ENCODE peak calls at places on chromosome 10, in six cellular contexts. X is kidney; N is H7; P is activated CD8-positive, alpha-beta T cell treated with anti-CD3 and anti-CD28 coated beads for 36 hours; M is occipital lobe; S is nucleus accumbens. T is an unnamed sample.

GRCh38 chr10:44399478-44400451 is 14.9 kb upstream of the CXCL12 start:
- DNase-seq in X (no peak), N (no peak), P (no peak), M (no peak), S (no peak), T (no peak)

GRCh38 chr10:49264177-49264677 is 34.7 kb upstream of the C10orf71 start:
- DNase-seq in X (peak), N (no peak), P (no peak), M (no peak), S (no peak), T (no peak)

GRCh38 chr10:103476046-103476768 is 2.8 kb downstream of the CALHM3 start:
- DNase-seq in X (no peak), N (peak), P (peak), M (no peak), S (no peak), T (no peak)

GRCh38 chr10:61733358-61733940 is 70.7 kb downstream of the CABCOCO1 start:
- DNase-seq in X (no peak), N (peak), P (peak), M (no peak), S (no peak), T (peak)

GRCh38 chr10:112812571-112812970 is 137.5 kb upstream of the TCF7L2 start:
- DNase-seq in X (no peak), N (no peak), P (no peak), M (no peak), S (no peak), T (no peak)

GRCh38 chr10:114609518-114610426 is 48.3 kb downstream of the ABLIM1 start:
- DNase-seq in X (no peak), N (no peak), P (no peak), M (no peak), S (no peak), T (no peak)

GRCh38 chr10:132524443-132525285 is 12.9 kb upstream of the INPP5A start:
- DNase-seq in X (peak), N (no peak), P (no peak), M (no peak), S (no peak), T (no peak)

GRCh38 chr10:133324857-133325260 is 11.8 kb downstream of the CALY start:
- DNase-seq in X (peak), N (peak), P (no peak), M (no peak), S (no peak), T (no peak)

GRCh38 chr10:5587151-5588079 is 62.7 kb downstream of the CALML3 start:
- DNase-seq in X (peak), N (peak), P (no peak), M (no peak), S (no peak), T (no peak)

GRCh38 chr10:93376372-93377296 is 105.5 kb downstream of the MYOF start:
- DNase-seq in X (peak), N (peak), P (peak), M (no peak), S (no peak), T (no peak)

GRCh38 chr10:49134327-49134726 is 506 bp upstream of the FAM170B start:
- DNase-seq in X (no peak), N (no peak), P (no peak), M (no peak), S (no peak), T (no peak)

GRCh38 chr10:119817991-119818888 is 54.4 kb downstream of the MCMBP start:
- DNase-seq in X (peak), N (peak), P (no peak), M (peak), S (peak), T (peak)

GRCh38 chr10:71396084-71396713 is 521 bp upstream of the CDH23 start:
- DNase-seq in X (peak), N (peak), P (peak), M (no peak), S (no peak), T (peak)

GRCh38 chr10:14686356-14686755 is 88.3 kb downstream of the FAM107B start:
- DNase-seq in X (no peak), N (no peak), P (peak), M (no peak), S (no peak), T (no peak)

GRCh38 chr10:86941991-86942421 is 15.4 kb downstream of the MMRN2 start:
- DNase-seq in X (no peak), N (no peak), P (no peak), M (no peak), S (no peak), T (no peak)

GRCh38 chr10:6516277-6516676 is 63.8 kb downstream of the PRKCQ start:
- DNase-seq in X (no peak), N (peak), P (no peak), M (no peak), S (no peak), T (no peak)

GRCh38 chr10:819326-819725 is 112.2 kb downstream of the LARP4B start:
- DNase-seq in X (no peak), N (no peak), P (no peak), M (no peak), S (no peak), T (no peak)

GRCh38 chr10:3425261-3425660 is 252.7 kb upstream of the PITRM1 start:
- DNase-seq in X (no peak), N (no peak), P (no peak), M (no peak), S (no peak), T (no peak)

GRCh38 chr10:131727612-131728011 is 173.2 kb upstream of the PPP2R2D start:
- DNase-seq in X (no peak), N (no peak), P (no peak), M (no peak), S (no peak), T (no peak)

GRCh38 chr10:30862486-30862885 is 169.2 kb downstream of the ZNF438 start:
- DNase-seq in X (no peak), N (no peak), P (no peak), M (no peak), S (no peak), T (no peak)

GRCh38 chr10:63430091-63430998 is 35.4 kb downstream of the JMJD1C start:
- DNase-seq in X (no peak), N (no peak), P (no peak), M (no peak), S (no peak), T (no peak)

GRCh38 chr10:28587970-28588290 is 55.0 kb downstream of the WAC start:
- DNase-seq in X (no peak), N (no peak), P (no peak), M (no peak), S (no peak), T (peak)

GRCh38 chr10:73218466-73219191 is 28.4 kb downstream of the DNAJC9 start:
- DNase-seq in X (no peak), N (peak), P (no peak), M (no peak), S (no peak), T (no peak)